ENCODE peak calls at places on chromosomes 16 and 17, in eight cellular contexts. V, M, N, O, P, F, L and K are unnamed samples.

GRCh38 chr17:57519199-57519598 is 225.9 kb downstream of the CCDC182 start:
- DNase-seq in V (peak; percentile 21), M (peak; percentile 33), N (no peak), O (no peak), P (no peak), F (no peak), L (no peak), K (peak; percentile 8)

GRCh38 chr16:84198401-84198800 is 7.4 kb downstream of the ADAD2 start:
- DNase-seq in V (peak; percentile 13), M (no peak), N (no peak), O (no peak), P (peak; percentile 79), F (no peak), L (no peak), K (peak; percentile 27)

GRCh38 chr16:47065766-47066688 is 77.7 kb downstream of the NETO2 start:
- DNase-seq in V (no peak), M (no peak), N (no peak), O (no peak), P (no peak), F (no peak), L (no peak), K (no peak)

GRCh38 chr16:54284931-54285413 is 1.6 kb downstream of the IRX3 start:
- DNase-seq in V (no peak), M (no peak), N (no peak), O (no peak), P (peak; percentile 28), F (peak; percentile 73), L (no peak), K (no peak)

GRCh38 chr17:76569607-76570279 is 15.9 kb downstream of the ST6GALNAC2 start:
- DNase-seq in V (no peak), M (no peak), N (peak; percentile 67), O (peak; percentile 94), P (no peak), F (no peak), L (no peak), K (no peak)

GRCh38 chr17:273994-274832 is 78.4 kb downstream of the RPH3AL start:
- DNase-seq in V (no peak), M (no peak), N (no peak), O (no peak), P (no peak), F (peak; percentile 53), L (no peak), K (no peak)

GRCh38 chr17:59378621-59379194 is 47.3 kb downstream of the YPEL2 start:
- DNase-seq in V (peak; percentile 47), M (peak; percentile 72), N (no peak), O (no peak), P (peak; percentile 84), F (no peak), L (no peak), K (no peak)

GRCh38 chr17:8453326-8453725 is 17.6 kb downstream of the NDEL1 start:
- DNase-seq in V (no peak), M (no peak), N (no peak), O (no peak), P (no peak), F (no peak), L (no peak), K (no peak)

GRCh38 chr17:73697872-73698271 is 53.6 kb upstream of the SDK2 start:
- DNase-seq in V (no peak), M (no peak), N (no peak), O (no peak), P (no peak), F (no peak), L (no peak), K (no peak)

GRCh38 chr16:7976125-7976524 is 614.2 kb downstream of the TMEM114 start:
- DNase-seq in V (no peak), M (no peak), N (no peak), O (no peak), P (no peak), F (no peak), L (no peak), K (no peak)

GRCh38 chr16:86108062-86108461 is 209.1 kb downstream of the IRF8 start:
- DNase-seq in V (no peak), M (no peak), N (no peak), O (no peak), P (no peak), F (no peak), L (no peak), K (no peak)

GRCh38 chr17:74605361-74605760 is 13.3 kb upstream of the CD300LD start:
- DNase-seq in V (peak; percentile 3), M (peak; percentile 17), N (no peak), O (peak; percentile 27), P (peak; percentile 77), F (no peak), L (peak; percentile 75), K (peak; percentile 24)

GRCh38 chr17:7237761-7238417 is 1.4 kb downstream of the PHF23 start:
- DNase-seq in V (no peak), M (no peak), N (peak; percentile 76), O (peak; percentile 87), P (peak; percentile 56), F (peak; percentile 94), L (peak; percentile 77), K (no peak)

GRCh38 chr16:91484-91883 is 13.5 kb downstream of the MPG start:
- DNase-seq in V (no peak), M (no peak), N (no peak), O (peak; percentile 71), P (peak; percentile 38), F (no peak), L (no peak), K (no peak)

GRCh38 chr17:17395885-17396284 is 80.9 kb upstream of the MED9 start:
- DNase-seq in V (no peak), M (no peak), N (no peak), O (no peak), P (no peak), F (no peak), L (no peak), K (no peak)

GRCh38 chr17:48030531-48030930 is 7.1 kb downstream of the COPZ2 start:
- DNase-seq in V (no peak), M (no peak), N (no peak), O (no peak), P (peak; percentile 43), F (no peak), L (no peak), K (no peak)
- TF ChIP-seq CTCF in V (no peak), M (no peak), N (no peak), O (no peak), P (no peak), F (no peak), L (no peak), K (no peak)

GRCh38 chr16:75095204-75095621 is 21.4 kb downstream of the LDHD start:
- DNase-seq in V (no peak), M (no peak), N (no peak), O (no peak), P (no peak), F (no peak), L (no peak), K (no peak)

GRCh38 chr16:75097941-75098897 is 18.4 kb downstream of the LDHD start:
- DNase-seq in V (no peak), M (no peak), N (no peak), O (no peak), P (no peak), F (peak; percentile 70), L (no peak), K (no peak)

GRCh38 chr16:75095637-75096036 is 20.9 kb downstream of the LDHD start:
- DNase-seq in V (no peak), M (no peak), N (no peak), O (no peak), P (no peak), F (no peak), L (no peak), K (no peak)

GRCh38 chr16:75097191-75097761 is 19.3 kb downstream of the LDHD start:
- DNase-seq in V (no peak), M (no peak), N (no peak), O (no peak), P (no peak), F (no peak), L (no peak), K (no peak)

DNA sequence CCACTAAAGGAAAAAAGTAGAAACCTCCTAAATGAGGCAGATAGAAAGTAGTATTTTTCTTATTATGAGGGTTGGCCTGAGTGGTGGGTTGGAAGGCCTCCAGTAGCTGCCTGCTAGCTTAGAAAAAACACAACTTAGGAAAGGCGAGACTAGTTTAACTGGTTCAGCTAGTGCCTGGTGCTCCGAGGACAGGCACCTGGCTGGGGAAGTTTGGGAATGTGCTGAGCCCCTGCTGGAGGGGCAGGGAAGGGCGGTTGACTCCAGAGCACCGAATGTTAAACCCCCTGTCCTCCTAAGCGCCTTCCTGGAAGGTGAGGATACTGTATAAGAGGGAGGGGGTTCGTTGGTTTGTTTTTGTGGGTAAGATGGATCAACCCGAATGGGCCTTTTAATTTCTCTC is 19.9 kb downstream of the LDHD start:
- DNase-seq in V (no peak), M (no peak), N (peak; percentile 62), O (no peak), P (no peak), F (peak; percentile 77), L (no peak), K (no peak)
- TF ChIP-seq CTCF in V (peak; percentile 50), M (peak; percentile 15), N (peak; percentile 66), O (no peak), P (peak; percentile 23), F (peak; percentile 44), L (no peak), K (peak; percentile 14)

DNA sequence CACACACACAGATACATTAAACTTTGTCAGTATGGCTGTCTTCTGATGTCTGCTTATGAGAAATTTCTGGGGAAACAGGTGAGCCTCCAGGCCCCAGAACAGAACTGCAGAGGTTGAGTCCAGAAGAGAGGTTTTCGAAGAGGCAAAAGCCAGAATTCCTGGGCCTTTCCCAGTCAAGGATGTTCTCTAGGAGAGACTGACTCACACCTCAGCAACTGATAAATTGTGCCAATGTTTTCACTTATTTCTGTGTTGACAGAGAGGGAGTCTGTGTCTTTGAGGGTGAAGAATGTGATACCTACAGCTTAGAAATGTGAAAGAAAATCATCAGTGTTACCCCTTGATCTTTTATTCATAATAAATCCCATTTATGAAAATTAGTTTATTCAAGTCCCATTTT is 30.3 kb downstream of the LDHD start:
- DNase-seq in V (no peak), M (no peak), N (no peak), O (no peak), P (peak; percentile 43), F (no peak), L (no peak), K (no peak)
- TF ChIP-seq CTCF in V (no peak), M (no peak), N (no peak), O (no peak), P (no peak), F (no peak), L (no peak), K (no peak)

DNA sequence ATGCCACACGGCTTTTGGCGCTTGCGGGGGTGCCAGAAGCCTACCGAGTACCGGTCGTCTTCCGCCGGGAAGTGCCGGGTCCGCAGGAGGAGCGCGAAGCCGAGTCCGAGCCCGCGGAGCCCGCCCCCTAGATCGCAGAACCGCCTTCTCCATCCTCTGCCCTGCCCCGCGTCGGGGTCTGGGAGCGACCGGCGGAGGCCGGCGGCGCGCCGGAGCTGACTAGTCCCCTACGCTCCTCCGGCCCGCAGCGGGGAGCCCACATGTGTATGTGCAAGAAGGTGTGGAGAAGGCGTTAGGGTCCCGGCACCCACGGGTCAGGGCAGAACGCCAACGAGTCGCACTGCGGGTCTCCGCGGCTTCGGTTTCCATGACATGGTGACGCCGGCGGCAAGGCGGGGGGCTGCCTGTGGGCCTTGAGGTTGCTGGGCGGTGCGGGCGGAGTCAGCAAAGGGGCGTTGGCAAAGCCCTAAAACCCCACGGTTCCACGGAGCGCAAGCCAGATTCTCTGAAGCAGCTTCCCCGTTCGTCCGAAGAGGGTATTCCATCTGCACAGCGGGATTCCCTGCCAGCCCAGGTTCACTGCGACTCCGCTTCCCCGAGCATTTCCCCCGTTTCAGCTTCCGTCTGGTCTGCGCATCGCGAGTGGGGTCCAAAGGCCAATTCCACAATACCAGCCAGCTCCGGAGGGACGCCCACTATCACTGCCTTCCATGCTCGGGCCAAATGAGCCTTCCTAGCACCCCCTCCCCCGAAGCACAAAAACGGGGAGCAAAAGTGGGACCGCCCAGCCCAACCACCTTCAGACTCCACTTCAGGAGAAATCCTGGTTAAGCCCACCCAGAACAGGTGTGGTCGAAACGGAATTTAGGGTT is 2.3 kb upstream of the LHX1 start:
- DNase-seq in V (no peak), M (no peak), N (no peak), O (no peak), P (no peak), F (peak; percentile 64), L (no peak), K (no peak)
- TF ChIP-seq CTCF in V (no peak), M (no peak), N (no peak), O (no peak), P (no peak), F (no peak), L (no peak), K (no peak)